ENCODE peak calls at places on chromosomes 4 and X, in five cellular contexts. M, Z, Q, D and U are unnamed samples.

GRCh38 chr4:92599044-92599443 is 295.3 kb downstream of the GRID2 start:
- DNase-seq in D (no peak), Z (no peak), M (no peak), Q (no peak), U (no peak)

GRCh38 chr4:4396628-4397440 is 9.9 kb downstream of the NSG1 start:
- DNase-seq in D (no peak), Q (no peak), Z (no peak), M (no peak), U (no peak)

GRCh38 chr4:66633472-66633871 is 911.8 kb downstream of the CENPC start:
- DNase-seq in D (no peak), Q (no peak), M (no peak), Z (no peak), U (no peak)

GRCh38 chr4:147799986-147800555 is 68.2 kb downstream of the ARHGAP10 start:
- DNase-seq in Q (no peak), Z (no peak), M (no peak), D (peak; percentile 92), U (no peak)

GRCh38 chr4:1174941-1175634 is 2.7 kb upstream of the SPON2 start:
- DNase-seq in Z (no peak), Q (no peak), M (no peak), D (no peak), U (no peak)

GRCh38 chrX:37679888-37680287 is 5.7 kb upstream of the XK start:
- DNase-seq in D (no peak), Q (no peak), Z (no peak), M (no peak), U (peak; percentile 37)

GRCh38 chr4:13543648-13544555 is at the start of gene NKX3-2:
- DNase-seq in D (no peak), Z (no peak), M (peak; percentile 73), Q (no peak), U (no peak)

GRCh38 chr4:181301735-181302380 is 941.3 kb upstream of the TENM3 start:
- DNase-seq in Q (peak; percentile 32), M (no peak), Z (peak; percentile 41), D (no peak), U (peak; percentile 30)

GRCh38 chr4:25106363-25107151 is 53.7 kb downstream of the SEPSECS start:
- DNase-seq in Z (no peak), Q (no peak), M (no peak), D (no peak), U (no peak)

GRCh38 chr4:17932041-17932440 is 89.5 kb downstream of the LCORL start:
- DNase-seq in Q (no peak), M (no peak), Z (no peak), D (no peak), U (no peak)

GRCh38 chrX:13898084-13898483 is 81.2 kb upstream of the GPM6B start:
- DNase-seq in M (peak; percentile 11), Z (no peak), D (peak; percentile 13), Q (no peak), U (peak; percentile 29)

GRCh38 chr4:186740822-186741221 is 17.2 kb upstream of the FAT1 start:
- DNase-seq in M (no peak), Q (no peak), D (no peak), Z (no peak), U (no peak)

GRCh38 chr4:5799406-5799805 is 88.4 kb downstream of the EVC start:
- DNase-seq in Z (no peak), D (no peak), M (no peak), Q (no peak), U (no peak)

GRCh38 chr4:169102011-169102410 is 92.0 kb upstream of the CBR4 start:
- DNase-seq in Z (no peak), D (no peak), M (no peak), Q (no peak), U (no peak)

GRCh38 chrX:39714471-39714870 is 383.3 kb downstream of the BCOR start:
- DNase-seq in Z (no peak), M (no peak), D (no peak), Q (no peak), U (no peak)

GRCh38 chr4:74311696-74312313 is 3.5 kb downstream of the EPGN start:
- DNase-seq in D (peak; percentile 13), Q (peak; percentile 46), Z (peak; percentile 62), M (peak; percentile 7), U (no peak)

GRCh38 chrX:118853596-118853995 is 30.0 kb downstream of the ZCCHC12 start:
- DNase-seq in Q (no peak), Z (no peak), D (no peak), M (no peak), U (no peak)

GRCh38 chr4:57020467-57021101 is 41.9 kb downstream of the POLR2B start:
- DNase-seq in D (no peak), M (no peak), Q (no peak), Z (no peak), U (no peak)

GRCh38 chrX:136450050-136450830 is 37.5 kb upstream of the BRS3 start:
- DNase-seq in M (no peak), Z (no peak), D (no peak), Q (no peak), U (no peak)

GRCh38 chrX:18649498-18649951 is 22.4 kb downstream of the RS1 start:
- DNase-seq in Z (no peak), Q (no peak), D (no peak), M (no peak), U (no peak)

GRCh38 chr4:184861047-184861446 is 35.3 kb upstream of the ACSL1 start:
- DNase-seq in D (no peak), Q (no peak), Z (no peak), M (no peak), U (no peak)

GRCh38 chr4:71538528-71538927 is 199.7 kb downstream of the SLC4A4 start:
- DNase-seq in Z (no peak), D (no peak), M (no peak), Q (no peak), U (no peak)

GRCh38 chr4:26022346-26022891 is 108.4 kb downstream of the SMIM20 start:
- DNase-seq in Z (no peak), Q (peak; percentile 73), D (no peak), M (no peak), U (no peak)

GRCh38 chr4:56253631-56254241 is 133.6 kb downstream of the AASDH start:
- DNase-seq in Q (no peak), Z (no peak), M (no peak), D (no peak), U (no peak)

GRCh38 chrX:72273718-72274117 is 3.3 kb downstream of the RPS4X start:
- DNase-seq in D (no peak), Q (no peak), M (no peak), Z (no peak), U (no peak)

GRCh38 chr4:159428975-159429692 is 326.3 kb downstream of the RAPGEF2 start:
- DNase-seq in D (no peak), Q (no peak), Z (no peak), M (no peak), U (no peak)

GRCh38 chr4:118278473-118279274 is 74.1 kb downstream of the PRSS12 start:
- DNase-seq in M (peak; percentile 97), Z (peak; percentile 91), D (peak; percentile 89), Q (peak; percentile 93), U (peak; percentile 99)

GRCh38 chr4:80125252-80126177 is 52.5 kb upstream of the ANTXR2 start:
- DNase-seq in D (no peak), M (no peak), Q (no peak), Z (peak; percentile 18), U (peak; percentile 76)

GRCh38 chrX:134908235-134908834 is 82.5 kb upstream of the SMIM10 start:
- DNase-seq in M (peak; percentile 51), Z (no peak), D (no peak), Q (no peak), U (peak; percentile 29)

GRCh38 chrX:132444936-132445335 is 43.9 kb downstream of the MBNL3 start:
- DNase-seq in Z (no peak), Q (no peak), D (no peak), M (no peak), U (no peak)

DNA sequence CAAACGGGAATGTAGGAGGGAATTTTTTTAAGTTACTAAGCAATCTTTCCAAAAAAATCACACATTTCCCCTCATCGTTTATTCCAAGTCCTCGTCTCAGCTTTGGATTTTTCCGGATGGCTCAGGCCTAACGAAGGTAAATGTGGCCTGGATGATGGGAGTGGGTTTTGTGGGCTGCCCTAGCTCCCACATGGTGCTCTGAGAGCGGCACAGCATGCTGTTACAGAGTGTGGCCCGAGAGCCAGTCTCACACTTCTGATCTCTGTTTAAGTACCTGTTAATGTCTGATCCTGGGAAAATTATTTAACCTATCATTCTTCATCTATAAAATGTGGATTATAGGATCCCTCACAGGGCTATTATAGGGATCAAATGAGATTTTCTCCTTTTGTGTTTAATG is 38.2 kb upstream of the ADAM29 start:
- DNase-seq in Z (no peak), Q (no peak), M (no peak), D (no peak), U (no peak)
- TF ChIP-seq ZBTB33 in Z (no peak), Q (no peak), M (no peak), D (no peak), U (no peak)

GRCh38 chr4:3291969-3292570 is 751 bp upstream of the RGS12 start:
- DNase-seq in D (no peak), Z (peak; percentile 8), Q (peak; percentile 12), M (peak; percentile 84), U (peak; percentile 29)

GRCh38 chr4:3290476-3290875 is 2.3 kb upstream of the RGS12 start:
- DNase-seq in Z (no peak), Q (no peak), M (no peak), D (no peak), U (no peak)

GRCh38 chr4:3292571-3293409 is at the start of gene RGS12:
- DNase-seq in M (peak; percentile 99), D (peak; percentile 25), Q (peak; percentile 88), Z (peak; percentile 26), U (peak; percentile 99)

GRCh38 chr4:3291411-3291968 is 1.3 kb upstream of the RGS12 start:
- DNase-seq in M (no peak), D (no peak), Z (no peak), Q (peak; percentile 18), U (no peak)

DNA sequence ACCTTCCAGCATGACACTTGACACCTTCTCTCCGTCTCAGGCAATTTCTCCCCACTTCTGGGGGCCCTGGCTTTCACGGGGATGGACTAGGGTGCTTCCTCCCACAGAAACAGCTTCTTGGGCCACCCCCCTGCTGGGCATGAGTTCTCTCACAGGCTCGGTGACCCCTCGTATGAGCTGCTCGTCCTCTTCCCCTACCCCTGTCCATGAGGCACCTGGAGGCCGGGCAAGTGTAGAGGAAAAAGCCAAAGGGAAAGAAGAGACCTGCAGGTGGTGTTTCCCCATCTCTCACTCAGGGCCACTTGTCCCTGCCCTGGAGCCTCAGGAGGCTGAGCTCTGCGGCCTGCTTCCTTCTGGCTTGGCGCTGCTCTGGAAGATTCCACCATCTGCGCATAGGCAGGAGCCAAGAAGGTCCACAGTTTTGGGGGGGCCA is 1.9 kb upstream of the RGS12 start:
- DNase-seq in D (no peak), M (no peak), Z (no peak), Q (no peak), U (no peak)
- TF ChIP-seq ZBTB33 in D (no peak), M (no peak), Z (no peak), Q (no peak), U (no peak)

GRCh38 chr4:108168672-108169562 is at the start of gene LEF1:
- DNase-seq in M (peak; percentile 63), D (no peak), Q (no peak), Z (no peak), U (peak; percentile 83)
- TF ChIP-seq ZBTB33 in M (no peak), D (no peak), Q (no peak), Z (no peak), U (no peak)

DNA sequence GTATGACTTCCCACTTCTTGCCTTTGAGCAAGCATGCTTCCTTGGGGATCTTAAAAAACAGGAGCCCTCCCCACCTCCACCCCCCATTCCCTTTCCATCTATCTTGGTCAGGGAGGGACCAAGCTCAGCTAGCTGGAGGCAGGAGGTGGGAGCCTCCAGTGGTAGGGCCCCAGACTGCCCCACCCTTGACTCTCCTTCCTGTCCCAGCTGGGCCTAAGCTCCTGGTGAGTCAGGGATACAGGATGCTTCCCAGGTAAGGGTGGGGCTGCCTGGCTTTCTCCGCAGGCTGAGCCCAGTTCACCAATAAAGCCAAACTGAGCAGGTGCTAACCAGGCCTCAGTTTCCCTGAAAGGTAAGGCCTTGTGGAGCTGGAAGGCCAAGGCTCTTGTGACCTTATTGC is 15.2 kb downstream of the EFNB1 start:
- DNase-seq in M (no peak), D (no peak), Z (no peak), Q (no peak), U (no peak)
- TF ChIP-seq ZBTB33 in M (no peak), D (no peak), Z (no peak), Q (no peak), U (no peak)